ENCODE peak calls at places on chromosomes 3 and 15, in five cellular contexts. One of them, this sample, is unnamed.

GRCh38 chr3:95567346-95567745 is 1247.0 kb upstream of the EPHA6 start:
- DNase-seq in ovary: no peak
- DNase-seq in SK-N-SH: no peak
- DNase-seq in A549: no peak
- DNase-seq in upper lobe of left lung: no peak
- DNase-seq in this sample: no peak

GRCh38 chr3:120678331-120678845 is 3.7 kb downstream of the HGD start:
- DNase-seq in ovary: peak; percentile 59
- DNase-seq in SK-N-SH: no peak
- DNase-seq in A549: peak; percentile 90
- DNase-seq in upper lobe of left lung: no peak
- DNase-seq in this sample: peak; percentile 86

GRCh38 chr3:70358978-70359580 is 46.6 kb upstream of the MDFIC2 start:
- DNase-seq in ovary: no peak
- DNase-seq in SK-N-SH: peak; percentile 14
- DNase-seq in A549: peak; percentile 54
- DNase-seq in upper lobe of left lung: no peak
- DNase-seq in this sample: no peak

GRCh38 chr3:11600501-11601282 is 43.0 kb downstream of the VGLL4 start:
- DNase-seq in ovary: peak; percentile 81
- DNase-seq in SK-N-SH: no peak
- DNase-seq in A549: peak; percentile 93
- DNase-seq in upper lobe of left lung: no peak
- DNase-seq in this sample: peak; percentile 57

GRCh38 chr3:70386043-70386442 is 73.6 kb upstream of the MDFIC2 start:
- DNase-seq in ovary: no peak
- DNase-seq in SK-N-SH: no peak
- DNase-seq in A549: peak; percentile 6
- DNase-seq in upper lobe of left lung: no peak
- DNase-seq in this sample: no peak

GRCh38 chr3:109553573-109554371 is 216.4 kb upstream of the DPPA4 start:
- DNase-seq in ovary: no peak
- DNase-seq in SK-N-SH: no peak
- DNase-seq in A549: no peak
- DNase-seq in upper lobe of left lung: no peak
- DNase-seq in this sample: no peak

GRCh38 chr3:197029511-197030167 is at the start of gene MELTF:
- DNase-seq in ovary: peak; percentile 69
- DNase-seq in SK-N-SH: peak; percentile 99
- DNase-seq in A549: peak; percentile 75
- DNase-seq in upper lobe of left lung: peak; percentile 96
- DNase-seq in this sample: peak; percentile 58

GRCh38 chr3:51338632-51339031 is 46.5 kb upstream of the MANF start:
- DNase-seq in ovary: no peak
- DNase-seq in SK-N-SH: no peak
- DNase-seq in A549: no peak
- DNase-seq in upper lobe of left lung: no peak
- DNase-seq in this sample: peak; percentile 64

GRCh38 chr3:18378218-18378617 is 46.9 kb downstream of the SATB1 start:
- DNase-seq in ovary: no peak
- DNase-seq in SK-N-SH: no peak
- DNase-seq in A549: no peak
- DNase-seq in upper lobe of left lung: no peak
- DNase-seq in this sample: no peak

GRCh38 chr15:64046347-64047153 is at the start of gene DAPK2:
- DNase-seq in ovary: peak; percentile 76
- DNase-seq in SK-N-SH: peak; percentile 97
- DNase-seq in A549: peak; percentile 66
- DNase-seq in upper lobe of left lung: peak; percentile 95
- DNase-seq in this sample: peak; percentile 85

GRCh38 chr3:159787794-159788205 is 200.8 kb upstream of the IL12A start:
- DNase-seq in ovary: no peak
- DNase-seq in SK-N-SH: no peak
- DNase-seq in A549: peak; percentile 79
- DNase-seq in upper lobe of left lung: no peak
- DNase-seq in this sample: no peak

GRCh38 chr15:69597061-69597592 is 144.5 kb downstream of the RPLP1 start:
- DNase-seq in ovary: no peak
- DNase-seq in SK-N-SH: no peak
- DNase-seq in A549: no peak
- DNase-seq in upper lobe of left lung: no peak
- DNase-seq in this sample: peak; percentile 5

GRCh38 chr3:55660642-55661041 is 173.5 kb upstream of the WNT5A start:
- DNase-seq in ovary: no peak
- DNase-seq in SK-N-SH: no peak
- DNase-seq in A549: no peak
- DNase-seq in upper lobe of left lung: no peak
- DNase-seq in this sample: no peak

GRCh38 chr15:60424006-60424405 is 26.2 kb upstream of the ANXA2 start:
- DNase-seq in ovary: no peak
- DNase-seq in SK-N-SH: no peak
- DNase-seq in A549: no peak
- DNase-seq in upper lobe of left lung: no peak
- DNase-seq in this sample: no peak

GRCh38 chr15:62791694-62792093 is 250.9 kb upstream of the TPM1 start:
- DNase-seq in ovary: no peak
- DNase-seq in SK-N-SH: no peak
- DNase-seq in A549: no peak
- DNase-seq in upper lobe of left lung: no peak
- DNase-seq in this sample: no peak

GRCh38 chr3:68666409-68667193 is 265.7 kb downstream of the TAFA4 start:
- DNase-seq in ovary: no peak
- DNase-seq in SK-N-SH: no peak
- DNase-seq in A549: no peak
- DNase-seq in upper lobe of left lung: no peak
- DNase-seq in this sample: no peak
- TF ChIP-seq EP300 in ovary: no peak
- TF ChIP-seq EP300 in SK-N-SH: no peak
- TF ChIP-seq EP300 in A549: no peak
- TF ChIP-seq EP300 in upper lobe of left lung: no peak
- TF ChIP-seq EP300 in this sample: no peak

GRCh38 chr3:171811059-171811912 is 1.0 kb upstream of the PLD1 start:
- DNase-seq in ovary: no peak
- DNase-seq in SK-N-SH: peak; percentile 12
- DNase-seq in A549: peak; percentile 90
- DNase-seq in upper lobe of left lung: no peak
- DNase-seq in this sample: no peak
- TF ChIP-seq EP300 in ovary: peak; percentile 76
- TF ChIP-seq EP300 in SK-N-SH: peak; percentile 91
- TF ChIP-seq EP300 in A549: peak; percentile 78
- TF ChIP-seq EP300 in upper lobe of left lung: no peak
- TF ChIP-seq EP300 in this sample: no peak

GRCh38 chr3:108250626-108251025 is 28.4 kb upstream of the IFT57 start:
- DNase-seq in ovary: no peak
- DNase-seq in SK-N-SH: no peak
- DNase-seq in A549: no peak
- DNase-seq in upper lobe of left lung: no peak
- DNase-seq in this sample: no peak
- TF ChIP-seq EP300 in ovary: no peak
- TF ChIP-seq EP300 in SK-N-SH: no peak
- TF ChIP-seq EP300 in A549: no peak
- TF ChIP-seq EP300 in upper lobe of left lung: no peak
- TF ChIP-seq EP300 in this sample: no peak

GRCh38 chr3:124810970-124811369 is 76.2 kb downstream of the ITGB5 start:
- DNase-seq in ovary: no peak
- DNase-seq in SK-N-SH: no peak
- DNase-seq in A549: no peak
- DNase-seq in upper lobe of left lung: no peak
- DNase-seq in this sample: no peak

GRCh38 chr3:124811441-124811840 is 75.7 kb downstream of the ITGB5 start:
- DNase-seq in ovary: no peak
- DNase-seq in SK-N-SH: no peak
- DNase-seq in A549: no peak
- DNase-seq in upper lobe of left lung: no peak
- DNase-seq in this sample: no peak

GRCh38 chr3:124812291-124813265 is 74.6 kb downstream of the ITGB5 start:
- DNase-seq in ovary: peak; percentile 72
- DNase-seq in SK-N-SH: no peak
- DNase-seq in A549: peak; percentile 91
- DNase-seq in upper lobe of left lung: peak; percentile 45
- DNase-seq in this sample: peak; percentile 64

GRCh38 chr3:124804875-124805274 is 74.6 kb downstream of the UMPS start:
- DNase-seq in ovary: no peak
- DNase-seq in SK-N-SH: no peak
- DNase-seq in A549: no peak
- DNase-seq in upper lobe of left lung: no peak
- DNase-seq in this sample: no peak

GRCh38 chr3:124809039-124809438 is 78.1 kb downstream of the ITGB5 start:
- DNase-seq in ovary: no peak
- DNase-seq in SK-N-SH: no peak
- DNase-seq in A549: no peak
- DNase-seq in upper lobe of left lung: no peak
- DNase-seq in this sample: no peak
- TF ChIP-seq EP300 in ovary: no peak
- TF ChIP-seq EP300 in SK-N-SH: no peak
- TF ChIP-seq EP300 in A549: no peak
- TF ChIP-seq EP300 in upper lobe of left lung: no peak
- TF ChIP-seq EP300 in this sample: no peak

GRCh38 chr15:67110958-67111864 is 45.8 kb downstream of the SMAD3 start:
- DNase-seq in ovary: no peak
- DNase-seq in SK-N-SH: no peak
- DNase-seq in A549: no peak
- DNase-seq in upper lobe of left lung: no peak
- DNase-seq in this sample: no peak

GRCh38 chr15:67107014-67107812 is 41.8 kb downstream of the SMAD3 start:
- DNase-seq in ovary: peak; percentile 65
- DNase-seq in SK-N-SH: no peak
- DNase-seq in A549: peak; percentile 100
- DNase-seq in upper lobe of left lung: no peak
- DNase-seq in this sample: peak; percentile 82

GRCh38 chr15:67110400-67110799 is 45.0 kb downstream of the SMAD3 start:
- DNase-seq in ovary: no peak
- DNase-seq in SK-N-SH: no peak
- DNase-seq in A549: peak; percentile 64
- DNase-seq in upper lobe of left lung: no peak
- DNase-seq in this sample: no peak

GRCh38 chr15:67108122-67108871 is 42.9 kb downstream of the SMAD3 start:
- DNase-seq in ovary: no peak
- DNase-seq in SK-N-SH: no peak
- DNase-seq in A549: peak; percentile 57
- DNase-seq in upper lobe of left lung: no peak
- DNase-seq in this sample: no peak

GRCh38 chr15:67109141-67110034 is 44.0 kb downstream of the SMAD3 start:
- DNase-seq in ovary: peak; percentile 83
- DNase-seq in SK-N-SH: no peak
- DNase-seq in A549: peak; percentile 98
- DNase-seq in upper lobe of left lung: peak; percentile 89
- DNase-seq in this sample: no peak
- TF ChIP-seq EP300 in ovary: no peak
- TF ChIP-seq EP300 in SK-N-SH: no peak
- TF ChIP-seq EP300 in A549: peak; percentile 100
- TF ChIP-seq EP300 in upper lobe of left lung: no peak
- TF ChIP-seq EP300 in this sample: peak; percentile 51

GRCh38 chr15:84104853-84105252 is 130.7 kb upstream of the GOLGA6L4 start:
- DNase-seq in ovary: no peak
- DNase-seq in SK-N-SH: no peak
- DNase-seq in A549: no peak
- DNase-seq in upper lobe of left lung: no peak
- DNase-seq in this sample: no peak

GRCh38 chr15:84103345-84103744 is 132.2 kb upstream of the GOLGA6L4 start:
- DNase-seq in ovary: no peak
- DNase-seq in SK-N-SH: no peak
- DNase-seq in A549: no peak
- DNase-seq in upper lobe of left lung: no peak
- DNase-seq in this sample: no peak

GRCh38 chr15:84098604-84099003 is 137.0 kb upstream of the GOLGA6L4 start:
- DNase-seq in ovary: no peak
- DNase-seq in SK-N-SH: no peak
- DNase-seq in A549: no peak
- DNase-seq in upper lobe of left lung: no peak
- DNase-seq in this sample: no peak

GRCh38 chr15:84099181-84099580 is 136.4 kb upstream of the GOLGA6L4 start:
- DNase-seq in ovary: no peak
- DNase-seq in SK-N-SH: no peak
- DNase-seq in A549: no peak
- DNase-seq in upper lobe of left lung: no peak
- DNase-seq in this sample: peak; percentile 34
- TF ChIP-seq EP300 in ovary: no peak
- TF ChIP-seq EP300 in SK-N-SH: no peak
- TF ChIP-seq EP300 in A549: no peak
- TF ChIP-seq EP300 in upper lobe of left lung: no peak
- TF ChIP-seq EP300 in this sample: no peak

DNA sequence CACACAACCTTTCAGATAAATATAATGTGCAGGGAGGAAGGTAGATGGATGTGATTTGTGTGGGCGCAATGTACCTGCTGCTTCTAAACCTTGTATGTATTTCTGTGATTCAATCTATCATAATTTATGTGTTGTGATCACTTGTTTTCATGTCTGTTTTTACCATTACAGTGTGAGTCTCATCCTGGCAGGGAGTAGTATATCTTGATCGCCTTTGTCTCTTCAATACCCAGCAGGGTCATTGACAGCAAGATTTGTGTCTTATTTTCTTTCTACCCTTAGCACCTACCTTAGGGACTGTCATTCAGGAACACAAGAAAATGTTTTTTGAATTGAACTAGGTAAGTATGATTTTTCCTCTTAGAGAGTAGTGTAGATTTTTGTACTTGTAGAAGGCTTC is 83.7 kb upstream of the SELENOK start:
- DNase-seq in ovary: no peak
- DNase-seq in SK-N-SH: no peak
- DNase-seq in A549: no peak
- DNase-seq in upper lobe of left lung: no peak
- DNase-seq in this sample: no peak
- TF ChIP-seq EP300 in ovary: no peak
- TF ChIP-seq EP300 in SK-N-SH: no peak
- TF ChIP-seq EP300 in A549: no peak
- TF ChIP-seq EP300 in upper lobe of left lung: no peak
- TF ChIP-seq EP300 in this sample: no peak